ENCODE peak calls at places on chromosomes 6 and 20, in four cellular contexts. H is brain microvascular endothelial cell; T is activated T-helper 1 cell treated with anti-CD3 and anti-CD28 coated beads, Interleukin-12 subunit alpha, Interleukin-12 subunit beta, Interleukin-2, Interleukin-4 antibody, amounts not matched to agents 30 ng/mL and 10 ng/mL and 1 ng/mL, durations not matched to agents 14 hours and 24 hours and 36 hours; F is GM04504. I is an unnamed sample.

GRCh38 chr6:6679633-6680032 is 91.1 kb downstream of the LY86 start:
- DNase-seq in F (no peak), T (no peak), H (no peak), I (no peak)

GRCh38 chr20:53872561-53873248 is 197.7 kb downstream of the BCAS1 start:
- DNase-seq in T (peak), F (no peak), H (peak), I (no peak)

GRCh38 chr6:17439243-17439993 is 46.0 kb downstream of the CAP2 start:
- DNase-seq in T (no peak), H (peak), F (no peak), I (no peak)

GRCh38 chr6:5163233-5163632 is 78.1 kb downstream of the PPP1R3G start:
- DNase-seq in T (no peak), H (no peak), F (no peak), I (no peak)

GRCh38 chr6:558089-558488 is 98.8 kb downstream of the HUS1B start:
- DNase-seq in F (no peak), H (no peak), T (no peak), I (no peak)

GRCh38 chr20:35952480-35953410 is 1.6 kb downstream of the SCAND1 start:
- DNase-seq in F (no peak), T (no peak), H (peak), I (no peak)

GRCh38 chr6:113595921-113596376 is 261.2 kb upstream of the MARCKS start:
- DNase-seq in F (peak), H (no peak), T (no peak), I (no peak)

GRCh38 chr6:165967768-165968408 is 199.8 kb downstream of the TBXT start:
- DNase-seq in F (no peak), T (no peak), H (no peak), I (no peak)

GRCh38 chr20:49701313-49701731 is 12.4 kb downstream of the B4GALT5 start:
- DNase-seq in H (no peak), F (no peak), T (no peak), I (no peak)

GRCh38 chr6:40778918-40779317 is 191.8 kb upstream of the LRFN2 start:
- DNase-seq in H (no peak), F (no peak), T (no peak), I (no peak)

GRCh38 chr6:108870357-108870756 is 22.1 kb downstream of the ARMC2 start:
- DNase-seq in T (no peak), H (no peak), F (no peak), I (no peak)

GRCh38 chr20:10910535-10911239 is 236.9 kb upstream of the JAG1 start:
- DNase-seq in H (no peak), T (no peak), F (no peak), I (no peak)

GRCh38 chr6:111482236-111482958 is 621 bp downstream of the REV3L start:
- DNase-seq in T (peak), F (no peak), H (peak), I (no peak)

GRCh38 chr6:111841822-111842221 is 31.4 kb downstream of the FYN start:
- DNase-seq in F (no peak), H (peak), T (peak), I (no peak)

GRCh38 chr6:150267686-150268561 is 100.9 kb upstream of the IYD start:
- DNase-seq in T (no peak), H (peak), F (peak), I (no peak)

GRCh38 chr6:126268087-126268486 is 71.8 kb upstream of the CENPW start:
- DNase-seq in T (no peak), F (no peak), H (no peak), I (no peak)

GRCh38 chr6:56911847-56912246 is 43.1 kb upstream of the BEND6 start:
- DNase-seq in F (peak), T (no peak), H (peak), I (no peak)

GRCh38 chr20:58446938-58447265 is 57.9 kb downstream of the VAPB start:
- DNase-seq in T (no peak), H (no peak), F (no peak), I (no peak)

GRCh38 chr6:43509984-43510826 is at the start of gene LRRC73:
- DNase-seq in F (peak), H (peak), T (peak), I (no peak)

GRCh38 chr6:16966821-16967817 is 134.7 kb upstream of the STMND1 start:
- DNase-seq in H (no peak), F (no peak), T (no peak), I (no peak)

GRCh38 chr6:57040011-57040410 is 6.5 kb upstream of the KIAA1586 start:
- DNase-seq in H (no peak), F (no peak), T (no peak), I (no peak)

GRCh38 chr6:129675669-129676472 is 34.1 kb downstream of the ARHGAP18 start:
- DNase-seq in H (no peak), T (no peak), F (no peak), I (no peak)

GRCh38 chr20:63695419-63696310 is 787 bp upstream of the TNFRSF6B start:
- DNase-seq in F (no peak), H (no peak), T (no peak), I (no peak)

GRCh38 chr6:36722879-36723278 is 25.3 kb downstream of the RAB44 start:
- DNase-seq in T (no peak), H (no peak), F (no peak), I (no peak)

GRCh38 chr6:43052842-43053544 is 658 bp downstream of the CUL7 start:
- DNase-seq in F (no peak), T (no peak), H (peak), I (no peak)